ENCODE peak calls at places on chromosomes 5 and 9, in seven cellular contexts. One of them, this sample, is unnamed. For H3K36me3, the result is how much of the 10 kb centered on the place peaks cover.

GRCh38 chr5:39500656-39501295 is 76.0 kb upstream of the DAB2 start:
- DNase-seq in right atrium auricular region: no peak
- DNase-seq in pancreas: no peak
- DNase-seq in RWPE2: no peak
- DNase-seq in breast epithelium: no peak
- DNase-seq in upper lobe of right lung: no peak
- DNase-seq in mesendoderm: no peak
- DNase-seq in this sample: no peak

GRCh38 chr9:136656339-136656738 is 6.4 kb upstream of the EGFL7 start:
- DNase-seq in upper lobe of right lung: no peak
- DNase-seq in breast epithelium: no peak
- DNase-seq in right atrium auricular region: no peak
- DNase-seq in pancreas: peak
- DNase-seq in RWPE2: no peak
- DNase-seq in mesendoderm: no peak
- DNase-seq in this sample: no peak

GRCh38 chr9:19049872-19050636 is 827 bp downstream of the RRAGA start:
- DNase-seq in upper lobe of right lung: no peak
- DNase-seq in mesendoderm: peak
- DNase-seq in breast epithelium: no peak
- DNase-seq in right atrium auricular region: no peak
- DNase-seq in pancreas: no peak
- DNase-seq in RWPE2: no peak
- DNase-seq in this sample: no peak

GRCh38 chr5:115460476-115460875 is 84.1 kb downstream of the FEM1C start:
- DNase-seq in mesendoderm: no peak
- DNase-seq in RWPE2: no peak
- DNase-seq in breast epithelium: no peak
- DNase-seq in right atrium auricular region: peak
- DNase-seq in pancreas: peak
- DNase-seq in upper lobe of right lung: peak
- DNase-seq in this sample: no peak

GRCh38 chr5:28779161-28779754 is 1740.9 kb upstream of the CDH9 start:
- DNase-seq in right atrium auricular region: no peak
- DNase-seq in mesendoderm: peak
- DNase-seq in RWPE2: no peak
- DNase-seq in breast epithelium: no peak
- DNase-seq in upper lobe of right lung: no peak
- DNase-seq in pancreas: no peak
- DNase-seq in this sample: no peak

GRCh38 chr5:95704150-95704549 is 21.4 kb upstream of the SPATA9 start:
- DNase-seq in right atrium auricular region: no peak
- DNase-seq in upper lobe of right lung: no peak
- DNase-seq in pancreas: no peak
- DNase-seq in mesendoderm: no peak
- DNase-seq in breast epithelium: no peak
- DNase-seq in RWPE2: no peak
- DNase-seq in this sample: no peak

GRCh38 chr9:124108216-124108615 is 96.6 kb downstream of the LHX2 start:
- DNase-seq in breast epithelium: no peak
- DNase-seq in upper lobe of right lung: no peak
- DNase-seq in pancreas: no peak
- DNase-seq in mesendoderm: no peak
- DNase-seq in RWPE2: no peak
- DNase-seq in right atrium auricular region: no peak
- DNase-seq in this sample: no peak

GRCh38 chr9:68704804-68705635 is at the start of gene PIP5K1B:
- DNase-seq in breast epithelium: peak
- DNase-seq in RWPE2: peak
- DNase-seq in pancreas: peak
- DNase-seq in right atrium auricular region: no peak
- DNase-seq in mesendoderm: peak
- DNase-seq in upper lobe of right lung: peak
- DNase-seq in this sample: peak

GRCh38 chr5:153432583-153432982 is 57.9 kb upstream of the GRIA1 start:
- DNase-seq in upper lobe of right lung: no peak
- DNase-seq in breast epithelium: no peak
- DNase-seq in RWPE2: no peak
- DNase-seq in pancreas: no peak
- DNase-seq in mesendoderm: no peak
- DNase-seq in right atrium auricular region: no peak
- DNase-seq in this sample: no peak

GRCh38 chr5:375336-375920 is 53.9 kb downstream of the AHRR start:
- DNase-seq in breast epithelium: peak
- DNase-seq in upper lobe of right lung: peak
- DNase-seq in RWPE2: peak
- DNase-seq in mesendoderm: no peak
- DNase-seq in right atrium auricular region: peak
- DNase-seq in pancreas: peak
- DNase-seq in this sample: peak

GRCh38 chr5:145130996-145131395 is 704.1 kb downstream of the PRELID2 start:
- DNase-seq in RWPE2: no peak
- DNase-seq in breast epithelium: no peak
- DNase-seq in right atrium auricular region: no peak
- DNase-seq in upper lobe of right lung: no peak
- DNase-seq in pancreas: no peak
- DNase-seq in mesendoderm: peak
- DNase-seq in this sample: no peak

GRCh38 chr9:128484686-128485413 is 19.7 kb upstream of the GLE1 start:
- DNase-seq in RWPE2: no peak
- DNase-seq in mesendoderm: no peak
- DNase-seq in upper lobe of right lung: no peak
- DNase-seq in right atrium auricular region: no peak
- DNase-seq in pancreas: no peak
- DNase-seq in breast epithelium: no peak
- DNase-seq in this sample: no peak

GRCh38 chr9:127158995-127159801 is 36.8 kb upstream of the ANGPTL2 start:
- DNase-seq in breast epithelium: peak
- DNase-seq in upper lobe of right lung: peak
- DNase-seq in pancreas: no peak
- DNase-seq in right atrium auricular region: peak
- DNase-seq in mesendoderm: peak
- DNase-seq in RWPE2: no peak
- DNase-seq in this sample: peak

GRCh38 chr5:109242518-109242917 is 167.3 kb downstream of the PJA2 start:
- DNase-seq in pancreas: no peak
- DNase-seq in RWPE2: no peak
- DNase-seq in upper lobe of right lung: no peak
- DNase-seq in right atrium auricular region: no peak
- DNase-seq in mesendoderm: no peak
- DNase-seq in breast epithelium: no peak
- DNase-seq in this sample: no peak

GRCh38 chr5:133681896-133682295 is 69.6 kb upstream of the FSTL4 start:
- DNase-seq in RWPE2: no peak
- DNase-seq in upper lobe of right lung: no peak
- DNase-seq in mesendoderm: no peak
- DNase-seq in breast epithelium: no peak
- DNase-seq in right atrium auricular region: peak
- DNase-seq in pancreas: no peak
- DNase-seq in this sample: no peak

GRCh38 chr9:7172445-7173115 is 414.8 kb downstream of the KDM4C start:
- DNase-seq in upper lobe of right lung: no peak
- DNase-seq in RWPE2: no peak
- DNase-seq in right atrium auricular region: no peak
- DNase-seq in mesendoderm: no peak
- DNase-seq in pancreas: no peak
- DNase-seq in breast epithelium: no peak
- DNase-seq in this sample: no peak

GRCh38 chr9:89379031-89379430 is 60.7 kb downstream of the SECISBP2 start:
- DNase-seq in breast epithelium: no peak
- DNase-seq in right atrium auricular region: no peak
- DNase-seq in RWPE2: no peak
- DNase-seq in pancreas: no peak
- DNase-seq in upper lobe of right lung: no peak
- DNase-seq in mesendoderm: no peak
- DNase-seq in this sample: no peak

GRCh38 chr9:89826186-89826585 is 221.4 kb downstream of the GADD45G start:
- DNase-seq in RWPE2: no peak
- DNase-seq in right atrium auricular region: no peak
- DNase-seq in pancreas: no peak
- DNase-seq in upper lobe of right lung: no peak
- DNase-seq in breast epithelium: no peak
- DNase-seq in mesendoderm: no peak
- DNase-seq in this sample: no peak

GRCh38 chr5:96257904-96258303 is 175.1 kb downstream of the PCSK1 start:
- DNase-seq in right atrium auricular region: no peak
- DNase-seq in pancreas: no peak
- DNase-seq in RWPE2: no peak
- DNase-seq in mesendoderm: no peak
- DNase-seq in breast epithelium: no peak
- DNase-seq in upper lobe of right lung: no peak
- DNase-seq in this sample: no peak

GRCh38 chr5:151095341-151096000 is 14.6 kb upstream of the TNIP1 start:
- DNase-seq in upper lobe of right lung: no peak
- DNase-seq in RWPE2: no peak
- DNase-seq in right atrium auricular region: no peak
- DNase-seq in pancreas: peak
- DNase-seq in breast epithelium: no peak
- DNase-seq in mesendoderm: peak
- DNase-seq in this sample: no peak

GRCh38 chr5:40503438-40503837 is 176.3 kb upstream of the PTGER4 start:
- DNase-seq in breast epithelium: no peak
- DNase-seq in upper lobe of right lung: no peak
- DNase-seq in mesendoderm: no peak
- DNase-seq in RWPE2: no peak
- DNase-seq in right atrium auricular region: no peak
- DNase-seq in pancreas: no peak
- DNase-seq in this sample: no peak

GRCh38 chr5:1429501-1429900 is 15.7 kb downstream of the SLC6A3 start:
- DNase-seq in right atrium auricular region: no peak
- DNase-seq in upper lobe of right lung: peak
- DNase-seq in RWPE2: peak
- DNase-seq in breast epithelium: no peak
- DNase-seq in pancreas: no peak
- DNase-seq in mesendoderm: no peak
- DNase-seq in this sample: peak

GRCh38 chr9:20619492-20619860 is 2.8 kb downstream of the MLLT3 start:
- DNase-seq in right atrium auricular region: no peak
- DNase-seq in breast epithelium: no peak
- DNase-seq in mesendoderm: no peak
- DNase-seq in pancreas: no peak
- DNase-seq in RWPE2: no peak
- DNase-seq in upper lobe of right lung: no peak
- DNase-seq in this sample: no peak

GRCh38 chr9:15468113-15468512 is 42.7 kb downstream of the PSIP1 start:
- DNase-seq in right atrium auricular region: no peak
- DNase-seq in mesendoderm: no peak
- DNase-seq in RWPE2: no peak
- DNase-seq in pancreas: no peak
- DNase-seq in upper lobe of right lung: no peak
- DNase-seq in breast epithelium: no peak
- DNase-seq in this sample: no peak
- H3K36me3 ChIP-seq in right atrium auricular region: under half
- H3K36me3 ChIP-seq in mesendoderm: under half
- H3K36me3 ChIP-seq in RWPE2: half or more
- H3K36me3 ChIP-seq in pancreas: under half
- H3K36me3 ChIP-seq in upper lobe of right lung: half or more
- H3K36me3 ChIP-seq in breast epithelium: under half
- H3K36me3 ChIP-seq in this sample: under half

DNA sequence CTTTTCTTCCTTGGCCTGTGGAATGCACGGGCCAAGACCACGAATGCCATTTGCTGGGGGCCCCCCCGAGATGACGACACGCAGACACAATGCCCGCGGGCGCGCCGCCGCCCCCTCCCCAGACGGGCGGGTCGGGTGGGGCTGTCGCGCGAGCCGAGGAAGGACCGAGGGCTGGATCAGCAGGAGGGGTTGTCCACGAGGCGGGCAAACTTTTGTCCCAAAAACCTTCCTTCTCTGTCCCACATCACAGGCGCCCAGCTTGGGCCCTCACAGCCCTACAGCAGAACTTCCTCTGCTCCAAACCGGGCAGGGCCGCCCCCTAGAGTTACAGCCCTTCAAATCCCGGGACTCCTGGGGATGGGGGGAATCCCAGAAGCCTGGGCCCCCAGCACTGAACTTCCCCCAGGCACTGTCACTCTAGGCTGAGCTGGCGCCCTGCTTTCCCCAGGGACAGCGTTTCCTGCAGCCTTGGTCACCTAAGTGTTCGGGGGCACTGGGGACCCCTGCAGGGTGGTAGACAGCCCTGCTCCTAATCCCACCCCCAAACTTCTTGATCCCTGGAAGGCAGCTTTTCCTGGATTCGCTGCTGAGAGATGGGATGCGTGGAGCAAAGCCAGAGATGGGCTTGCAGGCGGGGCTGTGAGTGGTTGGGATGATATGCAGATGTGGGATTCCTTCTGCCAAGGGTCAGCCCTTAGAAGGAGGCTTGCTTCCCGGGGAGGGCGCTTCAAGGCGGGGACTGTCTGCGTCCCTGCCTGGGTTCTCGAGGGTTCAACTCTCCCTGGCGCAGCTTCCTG is 980 bp downstream of the COL5A1 start:
- DNase-seq in mesendoderm: peak
- DNase-seq in right atrium auricular region: peak
- DNase-seq in pancreas: peak
- DNase-seq in breast epithelium: peak
- DNase-seq in upper lobe of right lung: no peak
- DNase-seq in RWPE2: no peak
- DNase-seq in this sample: no peak
- H3K4me3 ChIP-seq in mesendoderm: peak
- H3K4me3 ChIP-seq in right atrium auricular region: peak
- H3K4me3 ChIP-seq in pancreas: peak
- H3K4me3 ChIP-seq in breast epithelium: peak
- H3K4me3 ChIP-seq in upper lobe of right lung: peak
- H3K4me3 ChIP-seq in RWPE2: peak
- H3K4me3 ChIP-seq in this sample: peak

GRCh38 chr9:70438341-70438924 is 24.0 kb upstream of the KLF9 start:
- DNase-seq in breast epithelium: no peak
- DNase-seq in mesendoderm: peak
- DNase-seq in pancreas: no peak
- DNase-seq in upper lobe of right lung: no peak
- DNase-seq in right atrium auricular region: peak
- DNase-seq in RWPE2: peak
- DNase-seq in this sample: peak
- H3K36me3 ChIP-seq in breast epithelium: under half
- H3K36me3 ChIP-seq in mesendoderm: under half
- H3K36me3 ChIP-seq in pancreas: under half
- H3K36me3 ChIP-seq in upper lobe of right lung: under half
- H3K36me3 ChIP-seq in right atrium auricular region: under half
- H3K36me3 ChIP-seq in RWPE2: under half
- H3K36me3 ChIP-seq in this sample: under half

GRCh38 chr5:124161286-124161685 is 585.2 kb downstream of the ZNF608 start:
- DNase-seq in RWPE2: no peak
- DNase-seq in mesendoderm: no peak
- DNase-seq in pancreas: no peak
- DNase-seq in right atrium auricular region: no peak
- DNase-seq in upper lobe of right lung: no peak
- DNase-seq in breast epithelium: no peak
- DNase-seq in this sample: no peak

GRCh38 chr5:124156408-124157027 is 589.9 kb downstream of the ZNF608 start:
- DNase-seq in RWPE2: no peak
- DNase-seq in right atrium auricular region: no peak
- DNase-seq in mesendoderm: no peak
- DNase-seq in breast epithelium: no peak
- DNase-seq in upper lobe of right lung: no peak
- DNase-seq in pancreas: no peak
- DNase-seq in this sample: no peak

GRCh38 chr5:124154714-124155113 is 591.7 kb downstream of the ZNF608 start:
- DNase-seq in pancreas: no peak
- DNase-seq in right atrium auricular region: no peak
- DNase-seq in mesendoderm: peak
- DNase-seq in upper lobe of right lung: no peak
- DNase-seq in breast epithelium: no peak
- DNase-seq in RWPE2: no peak
- DNase-seq in this sample: no peak

GRCh38 chr5:124160265-124160664 is 586.2 kb downstream of the ZNF608 start:
- DNase-seq in pancreas: no peak
- DNase-seq in breast epithelium: no peak
- DNase-seq in mesendoderm: no peak
- DNase-seq in upper lobe of right lung: no peak
- DNase-seq in right atrium auricular region: no peak
- DNase-seq in RWPE2: no peak
- DNase-seq in this sample: no peak

GRCh38 chr5:124157320-124157719 is 589.1 kb downstream of the ZNF608 start:
- DNase-seq in mesendoderm: no peak
- DNase-seq in upper lobe of right lung: no peak
- DNase-seq in breast epithelium: no peak
- DNase-seq in right atrium auricular region: no peak
- DNase-seq in RWPE2: no peak
- DNase-seq in pancreas: no peak
- DNase-seq in this sample: no peak
- H3K4me3 ChIP-seq in mesendoderm: no peak
- H3K4me3 ChIP-seq in upper lobe of right lung: peak
- H3K4me3 ChIP-seq in breast epithelium: no peak
- H3K4me3 ChIP-seq in right atrium auricular region: no peak
- H3K4me3 ChIP-seq in RWPE2: peak
- H3K4me3 ChIP-seq in pancreas: peak
- H3K4me3 ChIP-seq in this sample: no peak

This sample was measured in right lobe of liver.